ENCODE peak calls at places on chromosome 7, in five cellular contexts. N, T, B, W and L are unnamed samples.

GRCh38 chr7:5139998-5140397 is 50.0 kb upstream of the WIPI2 start:
- DNase-seq in N (peak), T (no peak), B (peak), W (no peak), L (peak)

GRCh38 chr7:50554431-50554830 is 10.8 kb downstream of the DDC start:
- DNase-seq in N (no peak), T (no peak), B (no peak), W (no peak), L (no peak)

GRCh38 chr7:112985377-112985987 is 101.1 kb downstream of the GPR85 start:
- DNase-seq in N (no peak), T (no peak), B (peak), W (no peak), L (no peak)

GRCh38 chr7:34315032-34315431 is 343.0 kb upstream of the NPSR1 start:
- DNase-seq in N (no peak), T (no peak), B (no peak), W (no peak), L (no peak)

GRCh38 chr7:130850960-130851359 is 117.0 kb upstream of the KLF14 start:
- DNase-seq in N (no peak), T (no peak), B (no peak), W (no peak), L (no peak)

GRCh38 chr7:115208710-115209540 is 287.0 kb downstream of the MDFIC start:
- DNase-seq in N (no peak), T (no peak), B (no peak), W (no peak), L (no peak)

GRCh38 chr7:37160656-37161055 is 288.0 kb downstream of the ELMO1 start:
- DNase-seq in N (no peak), T (no peak), B (no peak), W (no peak), L (no peak)

GRCh38 chr7:130959743-130960207 is 225.8 kb upstream of the KLF14 start:
- DNase-seq in N (peak), T (no peak), B (no peak), W (no peak), L (no peak)

GRCh38 chr7:133431134-133431711 is 178.3 kb downstream of the EXOC4 start:
- DNase-seq in N (no peak), T (no peak), B (no peak), W (no peak), L (no peak)

GRCh38 chr7:11239311-11239710 is 265.6 kb downstream of the PHF14 start:
- DNase-seq in N (no peak), T (no peak), B (no peak), W (no peak), L (no peak)

GRCh38 chr7:158247758-158248487 is 339.7 kb downstream of the PTPRN2 start:
- DNase-seq in N (no peak), T (no peak), B (no peak), W (no peak), L (no peak)

GRCh38 chr7:141709749-141710148 is 1.6 kb downstream of the WEE2 start:
- DNase-seq in N (no peak), T (no peak), B (no peak), W (peak), L (no peak)

GRCh38 chr7:118802726-118803125 is 578.2 kb downstream of the ANKRD7 start:
- DNase-seq in N (no peak), T (no peak), B (no peak), W (no peak), L (no peak)

GRCh38 chr7:88664630-88665233 is 94.8 kb upstream of the ZNF804B start:
- DNase-seq in N (peak), T (no peak), B (no peak), W (peak), L (no peak)

GRCh38 chr7:74371381-74372059 is 82.2 kb upstream of the GTF2IRD1 start:
- DNase-seq in N (peak), T (no peak), B (peak), W (peak), L (no peak)

GRCh38 chr7:82172896-82173295 is 270.7 kb downstream of the CACNA2D1 start:
- DNase-seq in N (no peak), T (no peak), B (no peak), W (no peak), L (no peak)

GRCh38 chr7:155559519-155560108 is 13.3 kb upstream of the CNPY1 start:
- DNase-seq in N (no peak), T (no peak), B (no peak), W (no peak), L (no peak)

GRCh38 chr7:112453505-112454171 is 3.4 kb downstream of the IFRD1 start:
- DNase-seq in N (no peak), T (no peak), B (no peak), W (no peak), L (no peak)

GRCh38 chr7:101023839-101024238 is 4.0 kb downstream of the MUC17 start:
- DNase-seq in N (no peak), T (no peak), B (no peak), W (no peak), L (no peak)

GRCh38 chr7:155918720-155919399 is 106.6 kb upstream of the SHH start:
- DNase-seq in N (peak), T (no peak), B (no peak), W (peak), L (no peak)

GRCh38 chr7:518630-519428 is 817 bp downstream of the PDGFA start:
- DNase-seq in N (peak), T (peak), B (peak), W (peak), L (peak)

GRCh38 chr7:26924149-26924767 is 59.9 kb upstream of the SKAP2 start:
- DNase-seq in N (no peak), T (no peak), B (no peak), W (peak), L (no peak)

GRCh38 chr7:123096434-123096833 is 100.9 kb upstream of the TAS2R16 start:
- DNase-seq in N (no peak), T (no peak), B (no peak), W (no peak), L (no peak)

GRCh38 chr7:157989611-157990010 is 598.0 kb downstream of the PTPRN2 start:
- DNase-seq in N (no peak), T (no peak), B (no peak), W (no peak), L (no peak)

GRCh38 chr7:117270371-117270770 is 52.5 kb downstream of the WNT2 start:
- DNase-seq in N (no peak), T (no peak), B (no peak), W (no peak), L (no peak)

GRCh38 chr7:36182854-36183604 is 30.0 kb downstream of the EEPD1 start:
- DNase-seq in N (no peak), T (no peak), B (peak), W (no peak), L (no peak)

GRCh38 chr7:366171-366916 is 76.4 kb downstream of the FOXL3 start:
- DNase-seq in N (no peak), T (no peak), B (no peak), W (no peak), L (no peak)

GRCh38 chr7:128347573-128348147 is 4.0 kb upstream of the RBM28 start:
- DNase-seq in N (peak), T (no peak), B (peak), W (peak), L (peak)

GRCh38 chr7:95684037-95684436 is 87.7 kb upstream of the PDK4 start:
- DNase-seq in N (no peak), T (no peak), B (peak), W (peak), L (no peak)

GRCh38 chr7:67019562-67020390 is 23.1 kb downstream of the TYW1 start:
- DNase-seq in N (no peak), T (no peak), B (no peak), W (no peak), L (no peak)

GRCh38 chr7:105205592-105206211 is 183.0 kb downstream of the SRPK2 start:
- DNase-seq in N (no peak), T (no peak), B (no peak), W (peak), L (no peak)

GRCh38 chr7:83468251-83468739 is 180.6 kb downstream of the SEMA3E start:
- DNase-seq in N (peak), T (peak), B (peak), W (peak), L (peak)

GRCh38 chr7:85407401-85407800 is 220.5 kb upstream of the SEMA3D start:
- DNase-seq in N (no peak), T (no peak), B (no peak), W (no peak), L (no peak)

GRCh38 chr7:99365318-99366141 is 9.0 kb upstream of the ARPC1B start:
- DNase-seq in N (peak), T (peak), B (peak), W (peak), L (peak)

GRCh38 chr7:25820432-25821040 is 331.5 kb upstream of the NFE2L3 start:
- DNase-seq in N (peak), T (no peak), B (peak), W (no peak), L (peak)

GRCh38 chr7:338295-339061 is 48.5 kb downstream of the FOXL3 start:
- DNase-seq in N (no peak), T (no peak), B (no peak), W (no peak), L (no peak)

GRCh38 chr7:139570119-139570518 is 46.6 kb downstream of the CLEC2L start:
- DNase-seq in N (no peak), T (no peak), B (peak), W (no peak), L (no peak)
- TF ChIP-seq CTCF in N (no peak), T (no peak), B (peak), W (peak), L (no peak)

GRCh38 chr7:7764515-7765138 is 46.2 kb upstream of the RPA3 start:
- DNase-seq in N (no peak), T (no peak), B (no peak), W (peak), L (no peak)
- TF ChIP-seq CTCF in N (no peak), T (peak), B (no peak), W (no peak), L (peak)

DNA sequence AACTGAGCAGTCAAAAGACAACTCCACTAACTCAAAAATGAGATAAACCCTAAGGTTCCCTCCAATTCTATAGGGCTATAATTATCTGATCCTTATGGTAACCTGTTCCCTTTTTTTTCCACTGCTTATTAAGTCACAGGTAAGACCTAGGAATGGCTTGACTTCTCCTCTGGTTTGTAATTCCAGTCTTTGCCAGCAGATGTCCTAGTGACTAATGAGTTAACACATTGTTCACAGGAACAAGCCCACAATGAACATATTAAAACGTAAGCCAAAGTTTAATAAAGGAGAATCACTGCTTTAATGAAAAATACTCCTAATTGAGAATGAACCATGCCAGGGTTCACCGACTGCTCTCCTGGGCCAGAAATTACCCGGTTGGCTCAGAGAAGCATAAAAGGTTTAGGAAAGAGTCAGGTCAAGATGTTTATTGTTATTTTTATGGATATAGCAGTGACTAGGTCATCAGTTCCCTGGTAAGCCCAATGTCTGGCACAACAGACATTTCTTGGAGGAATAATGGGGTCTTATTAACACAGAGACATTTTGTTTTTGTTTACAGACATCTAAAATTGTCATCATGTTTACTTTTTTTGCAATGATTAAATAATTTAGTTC is 120.1 kb downstream of the ELAPOR2 start:
- DNase-seq in N (peak), T (peak), B (peak), W (peak), L (no peak)
- TF ChIP-seq CTCF in N (no peak), T (peak), B (peak), W (peak), L (peak)

GRCh38 chr7:6553460-6554044 is 2.3 kb upstream of the GRID2IP start:
- DNase-seq in N (no peak), T (no peak), B (no peak), W (no peak), L (no peak)
- TF ChIP-seq CTCF in N (peak), T (no peak), B (peak), W (peak), L (no peak)

GRCh38 chr7:107152011-107152410 is 16.8 kb upstream of the HBP1 start:
- DNase-seq in N (no peak), T (no peak), B (no peak), W (peak), L (no peak)
- TF ChIP-seq CTCF in N (no peak), T (no peak), B (no peak), W (no peak), L (no peak)

GRCh38 chr7:47939425-47940036 is 8.7 kb downstream of the PKD1L1 start:
- DNase-seq in N (no peak), T (no peak), B (no peak), W (no peak), L (no peak)

GRCh38 chr7:47937711-47938573 is 10.3 kb downstream of the PKD1L1 start:
- DNase-seq in N (no peak), T (peak), B (no peak), W (no peak), L (no peak)

GRCh38 chr7:47937065-47937687 is 11.1 kb downstream of the PKD1L1 start:
- DNase-seq in N (no peak), T (peak), B (peak), W (no peak), L (peak)

GRCh38 chr7:47940482-47941001 is 7.7 kb downstream of the PKD1L1 start:
- DNase-seq in N (no peak), T (no peak), B (no peak), W (no peak), L (no peak)

GRCh38 chr7:47938574-47939165 is 9.6 kb downstream of the PKD1L1 start:
- DNase-seq in N (no peak), T (no peak), B (no peak), W (peak), L (no peak)
- TF ChIP-seq CTCF in N (no peak), T (no peak), B (peak), W (peak), L (peak)

DNA sequence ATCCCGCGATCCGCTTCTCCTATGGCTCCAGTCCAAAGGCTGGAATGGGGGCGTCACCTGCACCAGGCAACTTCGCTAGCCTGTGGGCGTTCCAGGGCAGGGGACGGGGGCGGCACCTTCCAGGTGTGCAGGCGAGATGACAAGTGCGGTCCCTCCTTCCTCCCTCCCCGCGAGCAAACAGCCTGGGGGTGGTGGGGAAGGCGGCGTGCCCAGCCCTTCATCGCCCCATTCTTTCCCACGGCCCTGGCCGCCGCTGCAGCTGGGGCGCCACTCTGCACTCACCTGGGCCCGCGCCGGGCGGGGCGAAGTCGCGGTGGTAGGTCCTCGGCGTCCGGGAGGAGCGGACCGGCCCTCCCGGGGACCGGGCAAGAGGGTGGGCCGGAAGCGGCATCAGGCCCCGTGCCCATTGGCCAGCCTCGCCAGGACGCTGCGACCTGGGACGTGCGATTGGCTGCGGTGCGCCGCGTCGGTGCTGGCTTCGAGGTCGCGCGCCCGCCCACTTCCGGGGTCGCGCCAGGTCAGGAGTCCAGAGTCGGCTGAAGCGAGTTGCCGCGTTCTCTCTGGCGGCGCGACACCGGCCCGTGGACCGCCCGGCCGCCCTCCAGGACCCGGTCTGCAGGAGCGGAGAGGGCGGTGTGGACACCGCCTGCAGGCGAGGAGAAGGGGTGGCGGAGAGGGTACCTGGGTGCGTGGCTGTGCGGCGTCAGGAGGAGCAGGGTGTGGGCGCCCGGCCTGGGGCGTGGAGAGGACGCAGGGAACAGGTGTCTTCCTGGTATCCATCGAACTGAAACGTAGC is at the start of gene TECPR1:
- DNase-seq in N (peak), T (peak), B (peak), W (peak), L (peak)
- TF ChIP-seq CTCF in N (no peak), T (peak), B (no peak), W (no peak), L (no peak)